ENCODE peak calls at places on chromosomes 1 and 21, in four cellular contexts. Y is K562, F is right lobe of liver, L is IMR-90. C is an unnamed sample.
A peak's percentile ranks its signal among the peaks of the same experiment; 100 is the strongest.

GRCh38 chr1:155893389-155894142 is 17.6 kb downstream of the RIT1 start:
- DNase-seq in Y (no peak), F (no peak), L (peak; percentile 91), C (no peak)

GRCh38 chr1:184158911-184159701 is 107.6 kb downstream of the TSEN15 start:
- DNase-seq in Y (no peak), F (no peak), L (no peak), C (no peak)

GRCh38 chr1:226618380-226618779 is 69.8 kb downstream of the STUM start:
- DNase-seq in Y (no peak), F (no peak), L (no peak), C (peak; percentile 25)

GRCh38 chr1:119971710-119972570 is 75.6 kb upstream of the ADAM30 start:
- DNase-seq in Y (no peak), F (no peak), L (no peak), C (no peak)

GRCh38 chr21:36015096-36015495 is 45.2 kb downstream of the SETD4 start:
- DNase-seq in Y (no peak), F (no peak), L (no peak), C (no peak)

GRCh38 chr1:26693557-26694184 is 2.1 kb upstream of the ARID1A start:
- DNase-seq in Y (peak; percentile 20), F (no peak), L (no peak), C (no peak)

GRCh38 chr1:217953922-217954321 is 322.8 kb downstream of the SPATA17 start:
- DNase-seq in Y (no peak), F (no peak), L (no peak), C (no peak)

GRCh38 chr1:94951056-94951455 is 24.1 kb upstream of the CNN3 start:
- DNase-seq in Y (no peak), F (no peak), L (peak; percentile 27), C (no peak)

GRCh38 chr1:47434051-47434842 is 3.6 kb upstream of the FOXD2 start:
- DNase-seq in Y (no peak), F (peak; percentile 62), L (peak; percentile 64), C (no peak)

GRCh38 chr1:113756461-113756860 is 2.8 kb downstream of the PHTF1 start:
- DNase-seq in Y (no peak), F (no peak), L (no peak), C (no peak)

GRCh38 chr1:32972814-32973428 is 8.3 kb upstream of the RNF19B start:
- DNase-seq in Y (no peak), F (no peak), L (peak; percentile 45), C (peak; percentile 85)

GRCh38 chr1:236168716-236169429 is 26.5 kb downstream of the GPR137B start:
- DNase-seq in Y (no peak), F (no peak), L (peak; percentile 53), C (peak; percentile 75)

DNA sequence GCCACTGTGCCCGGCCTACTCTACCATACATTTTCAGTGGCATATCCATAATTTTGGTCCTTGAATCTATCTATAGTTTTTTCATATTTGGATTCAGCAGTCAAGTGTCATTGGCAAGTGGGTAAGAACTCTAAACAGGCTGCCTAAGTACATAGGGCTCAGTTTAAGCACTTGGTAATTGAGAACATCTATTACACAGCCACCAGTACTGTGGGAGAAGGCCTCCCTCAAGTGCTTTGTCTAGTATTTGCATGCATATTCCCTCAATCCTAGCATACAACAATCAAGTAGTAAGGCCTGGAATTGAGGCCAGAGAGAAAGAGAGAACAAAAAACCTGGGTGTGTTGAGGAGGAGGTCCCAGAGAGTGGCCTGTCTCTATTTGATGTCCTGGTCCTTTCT is 325.2 kb downstream of the USP25 start:
- DNase-seq in Y (no peak), F (no peak), L (no peak), C (no peak)
- TF ChIP-seq POLR2A in Y (no peak), F (no peak), L (no peak), C (no peak)

GRCh38 chr1:10694633-10695627 is 101.5 kb downstream of the CASZ1 start:
- DNase-seq in Y (peak; percentile 97), F (peak; percentile 94), L (peak; percentile 74), C (peak; percentile 95)
- H3K27me3 ChIP-seq in Y (peaks cover 39% of the 10 kb centered on the region), F (no peaks in the 10 kb centered on the region), L (peaks cover 32% of the 10 kb centered on the region), C (no peaks in the 10 kb centered on the region)

GRCh38 chr1:23478896-23479790 is 4.8 kb downstream of the ASAP3 start:
- DNase-seq in Y (peak; percentile 85), F (peak; percentile 94), L (peak; percentile 72), C (no peak)
- TF ChIP-seq POLR2A in Y (peak; percentile 61), F (peak; percentile 88), L (no peak), C (no peak)

GRCh38 chr1:3324704-3325535 is 129.5 kb upstream of the ARHGEF16 start:
- DNase-seq in Y (no peak), F (no peak), L (no peak), C (no peak)
- H3K27me3 ChIP-seq in Y (peaks cover 5% of the 10 kb centered on the region), F (no peaks in the 10 kb centered on the region), L (peaks cover 2% of the 10 kb centered on the region), C (peaks cover 23% of the 10 kb centered on the region)

DNA sequence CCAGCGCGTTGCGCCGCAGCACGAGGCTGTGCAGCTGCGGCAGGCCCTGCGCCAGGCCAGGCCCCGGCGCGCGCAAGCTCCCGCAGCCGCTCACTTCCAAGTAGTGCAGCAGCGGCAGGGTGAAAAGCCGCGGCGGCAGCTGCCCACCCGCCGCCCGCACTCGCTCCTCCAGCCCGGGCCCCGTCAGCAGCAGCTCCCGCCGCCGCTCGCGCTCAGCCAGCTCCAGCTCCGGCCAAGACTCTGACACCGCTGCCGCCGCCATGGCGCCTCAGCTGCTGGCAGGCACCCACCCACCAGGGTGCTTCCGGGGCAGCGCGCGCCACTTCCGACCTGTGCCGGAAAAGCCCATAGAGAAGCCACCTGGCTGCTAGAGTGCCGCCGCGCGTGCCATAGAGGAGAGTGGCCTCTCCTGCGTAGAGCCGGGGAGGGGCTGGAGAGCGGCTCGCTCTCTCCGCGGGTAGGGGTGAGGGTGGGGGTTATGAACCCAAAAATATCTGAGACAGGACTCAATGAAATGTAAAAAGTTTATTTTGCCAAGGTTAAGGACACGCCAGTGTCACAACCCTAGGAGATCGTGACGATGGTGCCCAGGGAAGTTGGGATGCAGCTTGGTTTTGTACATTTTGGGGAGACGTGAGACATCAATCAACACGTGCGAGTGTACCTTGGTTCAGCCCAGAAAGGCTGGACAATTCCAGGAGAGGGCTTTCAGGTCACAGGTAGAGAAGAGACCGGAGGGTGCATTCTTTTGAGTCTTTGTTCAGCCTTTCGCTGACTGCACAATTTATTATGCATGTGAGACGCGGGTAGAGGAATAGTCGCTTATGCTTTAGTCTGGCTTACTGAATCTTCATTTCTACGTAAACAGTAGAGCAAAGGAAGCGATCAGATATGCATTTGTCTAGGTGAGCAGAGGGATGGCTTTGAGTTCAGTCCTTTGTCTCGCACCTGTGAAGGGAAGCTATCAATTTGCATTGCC is at the start of gene LRRC47:
- DNase-seq in Y (peak; percentile 98), F (peak; percentile 96), L (peak; percentile 87), C (peak; percentile 100)
- TF ChIP-seq POLR2A in Y (peak; percentile 82), F (peak; percentile 76), L (peak; percentile 76), C (peak; percentile 49)

DNA sequence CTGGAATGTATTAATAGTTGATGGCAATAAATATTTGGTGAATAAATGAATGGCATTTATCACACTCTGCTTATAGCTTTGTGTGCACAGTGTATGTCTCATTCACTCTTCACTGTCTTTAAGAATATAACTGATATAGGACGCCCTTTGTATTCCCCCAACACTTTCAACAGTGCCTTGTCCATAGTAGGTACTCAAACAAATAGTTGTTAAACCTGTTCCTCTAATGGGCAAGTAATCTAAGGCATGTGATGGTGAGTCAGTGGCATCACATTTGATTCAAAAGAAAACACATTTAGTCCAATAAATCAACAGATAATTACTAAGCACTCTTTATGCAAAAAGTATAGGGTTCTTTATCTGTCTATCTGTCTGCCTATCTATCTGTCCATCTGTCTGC is 11.2 kb upstream of the RXRG start:
- DNase-seq in Y (no peak), F (no peak), L (no peak), C (no peak)
- H3K27me3 ChIP-seq in Y (no peaks in the 10 kb centered on the region), F (no peaks in the 10 kb centered on the region), L (no peaks in the 10 kb centered on the region), C (no peaks in the 10 kb centered on the region)